ENCODE peak calls at places on chromosomes 2 and 18, in seven cellular contexts. D is fibroblast of lung, O is WERI-Rb-1, R is IMR-90, T is GM06990, M is keratinocyte, L is iPS DF 6.9. Z is an unnamed sample.

GRCh38 chr2:75667884-75668283 is 21.3 kb downstream of the MRPL19 start:
- DNase-seq in D (no peak), O (no peak), R (no peak), T (no peak), M (no peak), L (no peak), Z (no peak)

GRCh38 chr2:42925742-42926437 is 133.5 kb upstream of the HAAO start:
- DNase-seq in D (no peak), O (no peak), R (no peak), T (no peak), M (no peak), L (no peak), Z (no peak)

GRCh38 chr2:109266511-109266910 is 137.5 kb downstream of the SH3RF3 start:
- DNase-seq in D (no peak), O (peak; percentile 50), R (no peak), T (no peak), M (no peak), L (no peak), Z (peak; percentile 27)

GRCh38 chr2:236265675-236266074 is 1.5 kb upstream of the ASB18 start:
- DNase-seq in D (no peak), O (no peak), R (no peak), T (no peak), M (no peak), L (no peak), Z (no peak)

GRCh38 chr2:127721311-127721977 is 20.1 kb downstream of the SFT2D3 start:
- DNase-seq in D (peak; percentile 72), O (no peak), R (peak; percentile 68), T (no peak), M (peak; percentile 63), L (no peak), Z (peak; percentile 76)

GRCh38 chr18:51151568-51152511 is 45.6 kb downstream of the MEX3C start:
- DNase-seq in D (no peak), O (no peak), R (no peak), T (peak; percentile 69), M (no peak), L (no peak), Z (no peak)

GRCh38 chr2:86632672-86633071 is 9.0 kb upstream of the RNF103 start:
- DNase-seq in D (no peak), O (no peak), R (no peak), T (no peak), M (no peak), L (no peak), Z (no peak)

GRCh38 chr2:57720728-57721627 is 325.6 kb upstream of the VRK2 start:
- DNase-seq in D (peak; percentile 75), O (peak; percentile 67), R (peak; percentile 52), T (peak; percentile 23), M (peak; percentile 2), L (peak; percentile 71), Z (peak; percentile 49)

GRCh38 chr2:143807677-143808076 is 678.5 kb downstream of the ARHGAP15 start:
- DNase-seq in D (no peak), O (no peak), R (no peak), T (no peak), M (no peak), L (no peak), Z (no peak)

GRCh38 chr2:63506350-63506749 is 81.9 kb downstream of the WDPCP start:
- DNase-seq in D (no peak), O (no peak), R (no peak), T (no peak), M (no peak), L (no peak), Z (no peak)
- H3K4me3 ChIP-seq in D (no peak overlapping the region), O (no peak overlapping the region), R (no peak overlapping the region), T (no peak overlapping the region), M (no peak overlapping the region), L (no peak overlapping the region), Z (no peak overlapping the region)

DNA sequence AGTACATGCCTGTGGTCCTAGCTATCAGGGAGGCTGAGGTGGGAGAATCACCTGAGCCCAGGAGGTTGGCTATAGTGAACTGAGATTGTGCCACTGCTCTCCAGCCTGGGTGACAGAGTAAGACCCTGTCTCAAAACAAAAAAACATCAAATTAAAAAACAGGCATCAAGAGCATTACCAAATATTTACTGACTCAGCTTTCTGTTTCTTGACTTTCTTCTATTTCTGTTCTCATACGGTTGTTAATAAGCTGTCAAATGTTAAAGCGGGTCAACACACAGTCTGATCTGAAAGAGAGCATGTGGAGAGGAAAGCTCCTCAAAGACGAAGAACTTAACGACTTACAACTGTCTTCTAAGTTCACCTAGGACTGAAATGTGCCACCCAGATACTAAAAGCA is 59.0 kb downstream of the ITGB1BP1 start:
- DNase-seq in D (no peak), O (no peak), R (no peak), T (no peak), M (no peak), L (no peak), Z (no peak)
- H3K36me3 ChIP-seq in D (peaks cover 9% of the 10 kb centered on the region), O (peaks cover 36% of the 10 kb centered on the region), R (peaks cover 40% of the 10 kb centered on the region), T (no peaks in the 10 kb centered on the region), M (peaks cover 45% of the 10 kb centered on the region), L (no peaks in the 10 kb centered on the region), Z (peaks cover 21% of the 10 kb centered on the region)

DNA sequence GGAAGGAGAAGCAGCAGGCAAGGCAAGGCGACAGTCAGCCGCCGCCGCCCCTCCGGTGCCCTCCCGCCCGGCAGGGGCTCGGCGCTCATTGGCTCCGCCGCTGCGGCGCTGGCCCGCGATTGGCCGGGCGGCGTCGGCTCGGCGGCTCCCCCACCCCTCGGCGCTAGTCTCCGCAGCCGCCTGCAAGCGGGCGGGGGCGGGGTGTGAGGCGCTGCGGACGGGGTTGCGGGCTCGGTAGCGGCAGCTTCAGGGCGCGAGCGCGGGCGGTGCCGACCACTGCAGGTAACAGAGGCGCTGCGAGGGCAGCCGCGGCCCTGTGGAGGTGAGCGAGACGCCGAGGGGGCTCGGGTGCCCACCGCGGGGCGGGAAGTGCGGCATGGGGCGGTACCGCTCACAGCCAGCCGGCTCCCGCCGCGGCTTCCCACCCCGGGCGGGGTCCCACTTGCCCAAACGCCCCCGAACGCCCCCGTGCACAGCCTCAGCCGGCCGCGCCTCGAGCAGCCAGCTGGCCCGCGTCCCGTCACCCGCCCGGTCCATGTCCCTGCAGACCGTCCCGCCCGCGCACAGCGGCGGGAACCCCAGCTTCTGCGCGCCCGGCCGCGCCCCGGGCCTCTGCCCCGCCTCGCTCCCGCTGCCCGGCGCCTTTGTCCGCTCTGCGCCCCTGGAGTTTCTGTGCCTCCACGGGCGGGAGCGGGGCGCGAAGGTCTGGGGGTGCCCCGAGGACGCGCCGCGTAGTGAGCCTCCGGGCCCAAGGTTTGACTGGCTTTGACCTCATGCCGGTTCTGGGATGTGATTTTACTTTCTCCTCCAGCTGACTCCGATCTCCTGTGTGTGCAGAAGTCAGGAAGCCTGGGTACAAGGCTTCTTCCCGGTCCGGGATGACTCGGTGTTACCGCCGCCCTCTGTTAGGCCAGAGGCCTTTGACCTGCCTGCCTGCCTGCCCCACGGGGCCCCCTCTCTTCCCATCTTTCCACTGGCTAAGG is at the start of gene SANBR:
- DNase-seq in D (peak; percentile 81), O (peak; percentile 98), R (peak; percentile 67), T (peak; percentile 92), M (no peak), L (peak; percentile 71), Z (peak; percentile 70)
- H3K4me3 ChIP-seq in D (peak within 1 kb of the TSS; percentile 76), O (peak within 1 kb of the TSS; percentile 70), R (peak within 1 kb of the TSS; percentile 77), T (peak within 1 kb of the TSS; percentile 70), M (peak within 1 kb of the TSS; percentile 88), L (peak within 1 kb of the TSS; percentile 75), Z (peak within 1 kb of the TSS; percentile 75)

GRCh38 chr2:11788725-11789124 is 42.3 kb downstream of the LPIN1 start:
- DNase-seq in D (no peak), O (no peak), R (no peak), T (no peak), M (no peak), L (no peak), Z (no peak)
- H3K36me3 ChIP-seq in D (peaks cover 39% of the 10 kb centered on the region), O (peaks cover 99% of the 10 kb centered on the region), R (peaks cover 54% of the 10 kb centered on the region), T (peaks cover 40% of the 10 kb centered on the region), M (peaks cover 57% of the 10 kb centered on the region), L (peaks cover 3% of the 10 kb centered on the region), Z (peaks cover 22% of the 10 kb centered on the region)

GRCh38 chr2:11786191-11786590 is 39.8 kb downstream of the LPIN1 start:
- DNase-seq in D (no peak), O (no peak), R (no peak), T (no peak), M (no peak), L (no peak), Z (no peak)

GRCh38 chr2:11786592-11786991 is 40.2 kb downstream of the LPIN1 start:
- DNase-seq in D (no peak), O (no peak), R (no peak), T (no peak), M (no peak), L (no peak), Z (no peak)

GRCh38 chr2:11784747-11785610 is 38.5 kb downstream of the LPIN1 start:
- DNase-seq in D (peak; percentile 52), O (peak; percentile 59), R (peak; percentile 63), T (peak; percentile 42), M (no peak), L (peak; percentile 35), Z (peak; percentile 7)

GRCh38 chr2:11785611-11785940 is 39.1 kb downstream of the LPIN1 start:
- DNase-seq in D (no peak), O (no peak), R (no peak), T (no peak), M (no peak), L (no peak), Z (no peak)

GRCh38 chr2:11784310-11784709 is 37.9 kb downstream of the LPIN1 start:
- DNase-seq in D (no peak), O (no peak), R (no peak), T (no peak), M (no peak), L (no peak), Z (no peak)
- H3K4me3 ChIP-seq in D (no peak overlapping the region), O (no peak overlapping the region), R (no peak overlapping the region), T (no peak overlapping the region), M (no peak overlapping the region), L (no peak overlapping the region), Z (no peak overlapping the region)

GRCh38 chr18:31918733-31919132 is 24.2 kb downstream of the TRAPPC8 start:
- DNase-seq in D (no peak), O (no peak), R (no peak), T (no peak), M (no peak), L (no peak), Z (no peak)

DNA sequence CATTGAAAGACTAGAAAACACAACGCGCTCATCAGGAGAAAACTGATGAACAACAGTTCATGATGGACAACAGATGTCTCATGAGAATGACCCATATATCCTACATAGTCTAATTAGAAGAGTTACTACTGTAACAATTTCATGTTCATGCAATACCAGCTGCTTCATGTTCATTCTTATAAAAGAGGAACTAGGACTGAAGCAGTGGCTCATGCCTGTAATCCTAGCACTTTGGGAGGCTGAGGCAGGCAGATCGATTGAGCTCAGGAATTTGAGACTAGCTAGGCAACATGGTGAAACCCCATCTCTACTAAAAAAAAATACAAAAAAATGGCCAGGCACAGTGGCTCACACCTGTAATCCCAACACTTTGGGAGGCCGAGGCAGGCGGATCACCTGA is 22.6 kb downstream of the TRAPPC8 start:
- DNase-seq in D (no peak), O (no peak), R (no peak), T (no peak), M (no peak), L (no peak), Z (no peak)
- H3K36me3 ChIP-seq in D (no peaks in the 10 kb centered on the region), O (peaks cover 13% of the 10 kb centered on the region), R (peaks cover 6% of the 10 kb centered on the region), T (no peaks in the 10 kb centered on the region), M (no peaks in the 10 kb centered on the region), L (no peaks in the 10 kb centered on the region), Z (peaks cover 1% of the 10 kb centered on the region)

GRCh38 chr2:164669291-164669690 is 48.0 kb upstream of the GRB14 start:
- DNase-seq in D (no peak), O (no peak), R (no peak), T (no peak), M (no peak), L (no peak), Z (no peak)
- H3K4me3 ChIP-seq in D (no peak overlapping the region), O (no peak overlapping the region), R (no peak overlapping the region), T (no peak overlapping the region), M (no peak overlapping the region), L (no peak overlapping the region), Z (no peak overlapping the region)

GRCh38 chr18:30775629-30776028 is 266.9 kb downstream of the DSC3 start:
- DNase-seq in D (no peak), O (no peak), R (no peak), T (no peak), M (no peak), L (no peak), Z (no peak)
- H3K36me3 ChIP-seq in D (no peaks in the 10 kb centered on the region), O (no peaks in the 10 kb centered on the region), R (no peaks in the 10 kb centered on the region), T (no peaks in the 10 kb centered on the region), M (no peaks in the 10 kb centered on the region), L (no peaks in the 10 kb centered on the region), Z (no peaks in the 10 kb centered on the region)

Z was measured in bronchial epithelial cell.